ENCODE peak calls at places on chromosomes 7 and 10, in ten cellular contexts. T is KBM-7; Q is GM03348; M is foreskin fibroblast; U is DMS 273 treated with DMSO at 0.1 percent for 48 hours; S is C1 segment of cervical spinal cord; Z is HT-29; C is stimulated activated CD4-positive, alpha-beta T cell treated with anti-CD3 and anti-CD28 coated beads, Interleukin-2, amount 100 ng/mL, for 48 hours; X is effector memory CD4-positive, alpha-beta T cell; O is lower lobe of right lung. D is an unnamed sample.

GRCh38 chr10:43816351-43817321 is 168.0 kb upstream of the ZNF32 start:
- DNase-seq in T (peak), Q (peak), M (peak), U (no peak), S (no peak), Z (no peak), C (peak), X (peak), O (no peak), D (no peak)

GRCh38 chr10:60029441-60029840 is 123.1 kb upstream of the CCDC6 start:
- DNase-seq in T (no peak), Q (no peak), M (no peak), U (no peak), S (no peak), Z (no peak), C (no peak), X (no peak), O (no peak), D (no peak)

GRCh38 chr7:50281680-50282445 is 22.7 kb upstream of the IKZF1 start:
- DNase-seq in T (peak), Q (no peak), M (no peak), U (no peak), S (no peak), Z (no peak), C (no peak), X (no peak), O (no peak), D (no peak)

GRCh38 chr10:127832456-127832855 is 60.3 kb downstream of the CLRN3 start:
- DNase-seq in T (no peak), Q (no peak), M (no peak), U (no peak), S (no peak), Z (no peak), C (no peak), X (no peak), O (no peak), D (no peak)

GRCh38 chr10:124966008-124966407 is 24.1 kb downstream of the ZRANB1 start:
- DNase-seq in T (no peak), Q (no peak), M (no peak), U (no peak), S (no peak), Z (no peak), C (no peak), X (no peak), O (no peak), D (no peak)

GRCh38 chr10:33196710-33197406 is 137.6 kb downstream of the NRP1 start:
- DNase-seq in T (no peak), Q (no peak), M (no peak), U (no peak), S (no peak), Z (peak), C (no peak), X (no peak), O (no peak), D (no peak)

GRCh38 chr10:95503526-95503925 is 57.6 kb downstream of the SORBS1 start:
- DNase-seq in T (no peak), Q (no peak), M (no peak), U (no peak), S (no peak), Z (no peak), C (no peak), X (no peak), O (no peak), D (no peak)

GRCh38 chr10:59895629-59896116 is 10.7 kb downstream of the CCDC6 start:
- DNase-seq in T (no peak), Q (no peak), M (no peak), U (no peak), S (no peak), Z (no peak), C (no peak), X (no peak), O (no peak), D (no peak)

GRCh38 chr10:106395061-106395749 is 769.3 kb downstream of the SORCS1 start:
- DNase-seq in T (no peak), Q (no peak), M (no peak), U (no peak), S (no peak), Z (no peak), C (no peak), X (no peak), O (no peak), D (no peak)

GRCh38 chr10:120979435-120980315 is 128.5 kb downstream of the WDR11 start:
- DNase-seq in T (no peak), Q (peak), M (no peak), U (no peak), S (no peak), Z (peak), C (peak), X (no peak), O (peak), D (no peak)

GRCh38 chr10:76429642-76430041 is 998.2 kb downstream of the LRMDA start:
- DNase-seq in T (no peak), Q (peak), M (no peak), U (no peak), S (no peak), Z (no peak), C (no peak), X (no peak), O (no peak), D (no peak)

GRCh38 chr7:150982348-150982747 is 4.2 kb upstream of the KCNH2 start:
- DNase-seq in T (no peak), Q (no peak), M (no peak), U (no peak), S (peak), Z (no peak), C (no peak), X (no peak), O (no peak), D (no peak)

GRCh38 chr7:129188892-129189660 is 643 bp downstream of the SMO start:
- DNase-seq in T (peak), Q (peak), M (no peak), U (no peak), S (no peak), Z (no peak), C (no peak), X (no peak), O (no peak), D (no peak)

GRCh38 chr10:3835770-3836169 is 50.8 kb upstream of the KLF6 start:
- DNase-seq in T (peak), Q (no peak), M (no peak), U (no peak), S (no peak), Z (peak), C (no peak), X (no peak), O (no peak), D (no peak)

GRCh38 chr10:100508691-100509150 is 10.9 kb downstream of the SEC31B start:
- DNase-seq in T (peak), Q (peak), M (peak), U (no peak), S (no peak), Z (peak), C (peak), X (no peak), O (no peak), D (no peak)

GRCh38 chr7:142323706-142324105 is 65.8 kb upstream of the PRSS58 start:
- DNase-seq in T (peak), Q (no peak), M (no peak), U (no peak), S (no peak), Z (peak), C (peak), X (no peak), O (no peak), D (no peak)

GRCh38 chr10:82564353-82565218 is 689.6 kb downstream of the NRG3 start:
- DNase-seq in T (no peak), Q (no peak), M (peak), U (peak), S (no peak), Z (no peak), C (no peak), X (no peak), O (no peak), D (no peak)

GRCh38 chr7:109259151-109259550 is 689.5 kb downstream of the DNAJB9 start:
- DNase-seq in T (no peak), Q (no peak), M (no peak), U (no peak), S (no peak), Z (no peak), C (no peak), X (no peak), O (no peak), D (no peak)

GRCh38 chr10:97183314-97183713 is 2.4 kb downstream of the SLIT1 start:
- DNase-seq in T (no peak), Q (no peak), M (no peak), U (no peak), S (no peak), Z (no peak), C (no peak), X (no peak), O (no peak), D (no peak)

GRCh38 chr10:125037145-125037544 is 95.2 kb downstream of the ZRANB1 start:
- DNase-seq in T (no peak), Q (peak), M (peak), U (no peak), S (no peak), Z (peak), C (no peak), X (no peak), O (peak), D (no peak)

GRCh38 chr10:82811621-82812020 is 936.6 kb downstream of the NRG3 start:
- DNase-seq in T (peak), Q (peak), M (no peak), U (no peak), S (no peak), Z (peak), C (no peak), X (no peak), O (no peak), D (no peak)

GRCh38 chr10:778626-779330 is 89.3 kb upstream of the DIP2C start:
- DNase-seq in T (no peak), Q (peak), M (no peak), U (no peak), S (no peak), Z (no peak), C (no peak), X (no peak), O (no peak), D (no peak)

D was measured in NCI-H1417 treated with DMSO at 0.1 percent for 48 hours.